ENCODE peak calls at places on chromosomes 13 and 19, in six cellular contexts. One of them, this sample, is unnamed.

GRCh38 chr13:46168341-46168740 is 13.6 kb downstream of the LCP1 start:
- DNase-seq in ascending aorta: peak; percentile 69
- DNase-seq in DND-41: no peak
- DNase-seq in psoas muscle: no peak
- DNase-seq in IMR-90: no peak
- DNase-seq in A549: no peak
- DNase-seq in this sample: no peak

GRCh38 chr13:51336746-51337145 is 2.7 kb upstream of the SERPINE3 start:
- DNase-seq in ascending aorta: no peak
- DNase-seq in DND-41: no peak
- DNase-seq in psoas muscle: no peak
- DNase-seq in IMR-90: no peak
- DNase-seq in A549: no peak
- DNase-seq in this sample: no peak

GRCh38 chr19:34226036-34226435 is 28.3 kb upstream of the GARRE1 start:
- DNase-seq in ascending aorta: no peak
- DNase-seq in DND-41: no peak
- DNase-seq in psoas muscle: no peak
- DNase-seq in IMR-90: no peak
- DNase-seq in A549: no peak
- DNase-seq in this sample: no peak

GRCh38 chr19:44869728-44870470 is 21.2 kb upstream of the TOMM40 start:
- DNase-seq in ascending aorta: peak; percentile 81
- DNase-seq in DND-41: no peak
- DNase-seq in psoas muscle: peak; percentile 64
- DNase-seq in IMR-90: peak; percentile 84
- DNase-seq in A549: no peak
- DNase-seq in this sample: no peak

GRCh38 chr13:38538412-38538811 is 148.5 kb upstream of the FREM2 start:
- DNase-seq in ascending aorta: no peak
- DNase-seq in DND-41: no peak
- DNase-seq in psoas muscle: no peak
- DNase-seq in IMR-90: no peak
- DNase-seq in A549: no peak
- DNase-seq in this sample: no peak

GRCh38 chr19:5621311-5621944 is 1.1 kb downstream of the SAFB2 start:
- DNase-seq in ascending aorta: no peak
- DNase-seq in DND-41: no peak
- DNase-seq in psoas muscle: no peak
- DNase-seq in IMR-90: no peak
- DNase-seq in A549: no peak
- DNase-seq in this sample: no peak

GRCh38 chr19:16325161-16325527 is 518 bp downstream of the KLF2 start:
- DNase-seq in ascending aorta: no peak
- DNase-seq in DND-41: no peak
- DNase-seq in psoas muscle: peak; percentile 66
- DNase-seq in IMR-90: no peak
- DNase-seq in A549: peak; percentile 41
- DNase-seq in this sample: no peak

GRCh38 chr13:40125336-40125735 is 469.9 kb downstream of the COG6 start:
- DNase-seq in ascending aorta: no peak
- DNase-seq in DND-41: no peak
- DNase-seq in psoas muscle: no peak
- DNase-seq in IMR-90: no peak
- DNase-seq in A549: no peak
- DNase-seq in this sample: no peak

GRCh38 chr13:44686478-44687071 is 110.4 kb upstream of the TSC22D1 start:
- DNase-seq in ascending aorta: no peak
- DNase-seq in DND-41: no peak
- DNase-seq in psoas muscle: no peak
- DNase-seq in IMR-90: no peak
- DNase-seq in A549: no peak
- DNase-seq in this sample: no peak

GRCh38 chr13:99677388-99677951 is 176.2 kb downstream of the TM9SF2 start:
- DNase-seq in ascending aorta: no peak
- DNase-seq in DND-41: no peak
- DNase-seq in psoas muscle: no peak
- DNase-seq in IMR-90: no peak
- DNase-seq in A549: no peak
- DNase-seq in this sample: no peak

GRCh38 chr13:94330552-94331071 is 148.9 kb downstream of the DCT start:
- DNase-seq in ascending aorta: no peak
- DNase-seq in DND-41: no peak
- DNase-seq in psoas muscle: no peak
- DNase-seq in IMR-90: no peak
- DNase-seq in A549: no peak
- DNase-seq in this sample: no peak

GRCh38 chr19:12985049-12985776 is 10.1 kb upstream of the NFIX start:
- DNase-seq in ascending aorta: no peak
- DNase-seq in DND-41: no peak
- DNase-seq in psoas muscle: peak; percentile 84
- DNase-seq in IMR-90: peak; percentile 76
- DNase-seq in A549: no peak
- DNase-seq in this sample: no peak

GRCh38 chr19:575527-576506 is 3.4 kb downstream of the BSG start:
- DNase-seq in ascending aorta: no peak
- DNase-seq in DND-41: no peak
- DNase-seq in psoas muscle: peak; percentile 65
- DNase-seq in IMR-90: peak; percentile 37
- DNase-seq in A549: no peak
- DNase-seq in this sample: peak; percentile 70

GRCh38 chr13:48555441-48555840 is 22.6 kb upstream of the RCBTB2 start:
- DNase-seq in ascending aorta: no peak
- DNase-seq in DND-41: no peak
- DNase-seq in psoas muscle: no peak
- DNase-seq in IMR-90: no peak
- DNase-seq in A549: no peak
- DNase-seq in this sample: no peak

GRCh38 chr13:109479991-109480696 is 306.2 kb downstream of the IRS2 start:
- DNase-seq in ascending aorta: no peak
- DNase-seq in DND-41: no peak
- DNase-seq in psoas muscle: no peak
- DNase-seq in IMR-90: peak; percentile 40
- DNase-seq in A549: no peak
- DNase-seq in this sample: no peak

GRCh38 chr13:22883961-22884360 is 296.8 kb upstream of the SGCG start:
- DNase-seq in ascending aorta: no peak
- DNase-seq in DND-41: no peak
- DNase-seq in psoas muscle: no peak
- DNase-seq in IMR-90: no peak
- DNase-seq in A549: no peak
- DNase-seq in this sample: no peak

GRCh38 chr19:51367565-51368365 is 1.0 kb downstream of the CLDND2 start:
- DNase-seq in ascending aorta: peak; percentile 100
- DNase-seq in DND-41: peak; percentile 99
- DNase-seq in psoas muscle: peak; percentile 99
- DNase-seq in IMR-90: peak; percentile 98
- DNase-seq in A549: peak; percentile 99
- DNase-seq in this sample: peak; percentile 93

GRCh38 chr13:67353891-67354459 is 123.8 kb upstream of the PCDH9 start:
- DNase-seq in ascending aorta: no peak
- DNase-seq in DND-41: no peak
- DNase-seq in psoas muscle: no peak
- DNase-seq in IMR-90: peak; percentile 27
- DNase-seq in A549: no peak
- DNase-seq in this sample: no peak

GRCh38 chr13:67353031-67353430 is 122.9 kb upstream of the PCDH9 start:
- DNase-seq in ascending aorta: no peak
- DNase-seq in DND-41: no peak
- DNase-seq in psoas muscle: no peak
- DNase-seq in IMR-90: no peak
- DNase-seq in A549: no peak
- DNase-seq in this sample: no peak

GRCh38 chr13:67351915-67352314 is 121.8 kb upstream of the PCDH9 start:
- DNase-seq in ascending aorta: no peak
- DNase-seq in DND-41: no peak
- DNase-seq in psoas muscle: no peak
- DNase-seq in IMR-90: peak; percentile 44
- DNase-seq in A549: no peak
- DNase-seq in this sample: no peak

GRCh38 chr13:67355791-67356190 is 125.7 kb upstream of the PCDH9 start:
- DNase-seq in ascending aorta: no peak
- DNase-seq in DND-41: no peak
- DNase-seq in psoas muscle: no peak
- DNase-seq in IMR-90: no peak
- DNase-seq in A549: no peak
- DNase-seq in this sample: no peak

DNA sequence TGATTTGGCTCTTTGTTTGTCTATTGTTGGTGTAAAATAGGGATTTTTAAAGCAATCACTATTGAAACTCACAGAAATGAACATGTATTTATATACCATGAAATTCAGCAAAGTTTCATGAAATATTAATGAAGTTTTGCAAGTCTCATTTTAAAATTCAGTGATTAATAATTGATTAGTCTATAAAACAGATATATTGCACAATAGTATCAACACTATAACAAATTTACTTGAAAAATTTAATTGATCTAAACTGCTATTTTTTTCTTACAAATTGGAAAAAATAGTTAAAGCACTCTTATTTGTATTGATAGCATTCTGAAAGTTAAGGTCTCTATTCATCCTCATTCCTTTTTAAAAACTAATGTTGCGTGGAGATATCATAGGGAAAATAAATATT is 121.0 kb upstream of the PCDH9 start:
- DNase-seq in ascending aorta: no peak
- DNase-seq in DND-41: no peak
- DNase-seq in psoas muscle: no peak
- DNase-seq in IMR-90: no peak
- DNase-seq in A549: no peak
- DNase-seq in this sample: no peak
- H3K4me1 ChIP-seq in ascending aorta: no peaks in the 10 kb centered on the region
- H3K4me1 ChIP-seq in DND-41: no peaks in the 10 kb centered on the region
- H3K4me1 ChIP-seq in psoas muscle: no peaks in the 10 kb centered on the region
- H3K4me1 ChIP-seq in IMR-90: no peaks in the 10 kb centered on the region
- H3K4me1 ChIP-seq in A549: no peaks in the 10 kb centered on the region
- H3K4me1 ChIP-seq in this sample: no peaks in the 10 kb centered on the region

DNA sequence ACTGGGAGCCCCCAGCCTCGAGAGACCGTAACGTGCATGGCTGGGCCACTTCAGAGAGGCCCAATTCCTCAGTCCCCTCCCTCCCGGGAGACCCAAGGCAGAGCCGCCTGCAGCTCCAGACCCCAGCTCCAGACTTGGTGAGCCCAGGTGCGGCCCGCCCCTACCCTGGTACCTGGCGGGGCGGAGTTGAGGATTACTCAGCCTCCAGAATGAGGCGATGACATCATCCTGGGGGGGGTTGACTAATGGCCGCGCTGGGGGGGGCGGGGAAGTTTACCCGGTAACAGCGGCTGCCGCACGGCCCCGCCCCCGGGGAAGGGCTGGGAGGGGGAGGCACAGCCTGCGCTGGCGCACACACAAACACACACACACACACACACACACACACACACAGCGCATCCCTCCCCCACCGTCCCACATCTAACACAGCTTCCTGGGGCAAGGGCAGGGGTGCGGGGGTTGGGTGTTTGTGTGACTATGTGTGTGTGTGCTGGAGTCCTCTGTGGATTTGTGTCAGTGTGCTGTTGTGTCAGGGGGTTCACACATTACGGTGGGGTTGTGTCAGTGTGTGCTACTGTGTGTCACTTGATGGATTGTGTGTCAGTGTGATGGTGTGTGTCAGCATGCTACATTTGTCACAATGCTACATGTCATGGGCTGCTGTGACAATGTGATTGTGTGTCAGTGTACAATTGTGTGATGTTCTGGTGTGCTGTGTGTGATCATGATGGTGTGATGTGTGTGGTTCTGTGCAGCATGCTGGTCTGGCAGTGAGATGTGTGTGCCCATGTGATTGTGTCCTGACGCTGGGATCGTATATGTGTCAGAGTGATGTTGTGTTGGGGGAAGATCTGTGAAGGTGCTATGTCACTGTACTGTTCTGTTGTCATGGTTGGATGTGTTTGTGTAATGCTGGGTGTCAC is 10.3 kb upstream of the BBC3 start:
- DNase-seq in ascending aorta: peak; percentile 92
- DNase-seq in DND-41: peak; percentile 81
- DNase-seq in psoas muscle: peak; percentile 69
- DNase-seq in IMR-90: peak; percentile 79
- DNase-seq in A549: peak; percentile 83
- DNase-seq in this sample: no peak
- H3K27ac ChIP-seq in ascending aorta: peak overlapping the region; percentile 85
- H3K27ac ChIP-seq in DND-41: peak overlapping the region; percentile 10
- H3K27ac ChIP-seq in psoas muscle: no peak overlapping the region
- H3K27ac ChIP-seq in IMR-90: peak overlapping the region; percentile 10
- H3K27ac ChIP-seq in A549: peak overlapping the region; percentile 57
- H3K27ac ChIP-seq in this sample: peak overlapping the region; percentile 62

DNA sequence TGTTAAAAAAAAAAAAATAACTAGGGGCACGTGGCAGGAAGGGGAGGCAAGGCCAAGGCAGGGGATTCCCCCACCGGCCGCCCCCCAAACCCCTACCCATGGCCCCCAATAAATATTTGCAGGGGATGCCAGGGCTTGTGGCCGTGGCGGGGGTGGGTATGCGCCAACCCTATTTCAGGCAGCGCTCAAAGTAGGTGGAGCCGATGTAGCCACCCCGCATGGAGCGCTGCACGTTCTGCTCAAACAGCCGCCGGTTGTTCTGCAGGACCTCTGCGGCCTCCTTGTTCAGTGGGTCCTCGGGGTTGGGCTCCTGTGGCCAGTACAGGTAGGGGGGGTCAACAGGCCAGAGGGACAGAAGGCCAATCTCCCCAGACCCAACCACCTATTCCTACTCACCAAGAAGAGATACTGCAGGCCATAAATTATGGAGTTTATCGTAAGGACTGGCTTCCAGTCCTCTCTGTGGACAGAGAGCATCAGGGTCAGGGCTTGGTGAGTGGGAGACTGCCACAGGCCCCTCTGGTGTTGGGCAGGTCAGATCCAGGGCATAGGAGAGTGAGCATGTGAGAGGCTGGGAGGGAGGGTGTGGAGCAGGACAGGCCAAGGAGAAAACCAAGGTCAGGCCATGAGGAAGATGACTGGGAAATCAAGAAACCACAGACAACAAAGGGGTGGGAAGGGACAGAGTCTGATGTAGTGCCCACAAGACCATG is 1.2 kb upstream of the CHMP2A start:
- DNase-seq in ascending aorta: peak; percentile 61
- DNase-seq in DND-41: no peak
- DNase-seq in psoas muscle: no peak
- DNase-seq in IMR-90: no peak
- DNase-seq in A549: no peak
- DNase-seq in this sample: no peak
- H3K4me1 ChIP-seq in ascending aorta: peaks cover 22% of the 10 kb centered on the region
- H3K4me1 ChIP-seq in DND-41: peaks cover 75% of the 10 kb centered on the region
- H3K4me1 ChIP-seq in psoas muscle: peaks cover 43% of the 10 kb centered on the region
- H3K4me1 ChIP-seq in IMR-90: peaks cover 22% of the 10 kb centered on the region
- H3K4me1 ChIP-seq in A549: peaks cover 42% of the 10 kb centered on the region
- H3K4me1 ChIP-seq in this sample: peaks cover 34% of the 10 kb centered on the region

DNA sequence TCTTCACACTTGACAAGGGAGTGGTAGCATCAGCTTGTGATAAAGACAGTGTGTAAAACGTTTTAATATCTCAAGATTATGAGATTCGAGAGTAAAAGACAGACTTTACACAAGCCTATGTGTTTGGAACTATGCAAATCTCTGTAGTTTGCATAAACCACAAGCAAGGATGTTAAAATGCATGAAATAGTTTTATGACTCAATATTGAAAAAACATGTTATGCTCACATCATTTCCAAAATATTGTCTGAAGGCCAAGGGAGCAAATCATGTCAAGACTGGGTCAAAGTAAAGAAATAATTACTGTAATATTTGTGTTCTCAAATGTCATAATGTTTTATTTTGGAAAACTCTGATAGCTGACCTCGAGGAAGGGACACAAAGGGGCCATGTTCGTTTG is 316.8 kb upstream of the KLF12 start:
- DNase-seq in ascending aorta: no peak
- DNase-seq in DND-41: no peak
- DNase-seq in psoas muscle: no peak
- DNase-seq in IMR-90: no peak
- DNase-seq in A549: no peak
- DNase-seq in this sample: no peak
- H3K27ac ChIP-seq in ascending aorta: no peak overlapping the region
- H3K27ac ChIP-seq in DND-41: no peak overlapping the region
- H3K27ac ChIP-seq in psoas muscle: no peak overlapping the region
- H3K27ac ChIP-seq in IMR-90: no peak overlapping the region
- H3K27ac ChIP-seq in A549: no peak overlapping the region
- H3K27ac ChIP-seq in this sample: peak overlapping the region; percentile 78

This sample was measured in keratinocyte.